ENCODE peak calls at places on chromosomes 6 and 20, in nine cellular contexts. One of them, this sample, is unnamed.
A peak's percentile ranks its signal among the peaks of the same experiment; 100 is the strongest.

GRCh38 chr6:14474816-14475215 is 357.2 kb downstream of the CD83 start:
- ATAC-seq in mucosa of descending colon: no peak
- ATAC-seq in GM12878: no peak
- ATAC-seq in body of pancreas: no peak
- ATAC-seq in naive thymus-derived CD8-positive, alpha-beta T cell: no peak
- ATAC-seq in activated T-cell treated with anti-CD3 and anti-CD28 coated beads, Interleukin-2, amount 50 U/mL, for 72 hours: peak; percentile 78
- ATAC-seq in lung: no peak
- ATAC-seq in stimulated activated effector memory CD8-positive, alpha-beta T cell treated with anti-CD3 and anti-CD28 coated beads, Interleukin-12 subunit alpha, Interleukin-12 subunit beta, amount 100 ng/mL, for 72 hours: peak; percentile 79
- ATAC-seq in upper lobe of left lung: no peak
- ATAC-seq in this sample: no peak

GRCh38 chr6:51854876-51855275 is 232.5 kb downstream of the PKHD1 start:
- ATAC-seq in mucosa of descending colon: no peak
- ATAC-seq in GM12878: no peak
- ATAC-seq in body of pancreas: no peak
- ATAC-seq in naive thymus-derived CD8-positive, alpha-beta T cell: no peak
- ATAC-seq in activated T-cell treated with anti-CD3 and anti-CD28 coated beads, Interleukin-2, amount 50 U/mL, for 72 hours: no peak
- ATAC-seq in lung: no peak
- ATAC-seq in stimulated activated effector memory CD8-positive, alpha-beta T cell treated with anti-CD3 and anti-CD28 coated beads, Interleukin-12 subunit alpha, Interleukin-12 subunit beta, amount 100 ng/mL, for 72 hours: no peak
- ATAC-seq in upper lobe of left lung: no peak
- ATAC-seq in this sample: no peak

GRCh38 chr20:50558483-50558925 is 48.3 kb downstream of the PTPN1 start:
- ATAC-seq in mucosa of descending colon: no peak
- ATAC-seq in GM12878: no peak
- ATAC-seq in body of pancreas: no peak
- ATAC-seq in naive thymus-derived CD8-positive, alpha-beta T cell: no peak
- ATAC-seq in activated T-cell treated with anti-CD3 and anti-CD28 coated beads, Interleukin-2, amount 50 U/mL, for 72 hours: no peak
- ATAC-seq in lung: no peak
- ATAC-seq in stimulated activated effector memory CD8-positive, alpha-beta T cell treated with anti-CD3 and anti-CD28 coated beads, Interleukin-12 subunit alpha, Interleukin-12 subunit beta, amount 100 ng/mL, for 72 hours: no peak
- ATAC-seq in upper lobe of left lung: no peak
- ATAC-seq in this sample: peak; percentile 65

GRCh38 chr20:58349586-58349985 is 39.4 kb upstream of the VAPB start:
- ATAC-seq in mucosa of descending colon: no peak
- ATAC-seq in GM12878: peak; percentile 38
- ATAC-seq in body of pancreas: no peak
- ATAC-seq in naive thymus-derived CD8-positive, alpha-beta T cell: no peak
- ATAC-seq in activated T-cell treated with anti-CD3 and anti-CD28 coated beads, Interleukin-2, amount 50 U/mL, for 72 hours: no peak
- ATAC-seq in lung: no peak
- ATAC-seq in stimulated activated effector memory CD8-positive, alpha-beta T cell treated with anti-CD3 and anti-CD28 coated beads, Interleukin-12 subunit alpha, Interleukin-12 subunit beta, amount 100 ng/mL, for 72 hours: no peak
- ATAC-seq in upper lobe of left lung: no peak
- ATAC-seq in this sample: peak; percentile 66

GRCh38 chr20:50481741-50482140 is 28.4 kb upstream of the PTPN1 start:
- ATAC-seq in mucosa of descending colon: no peak
- ATAC-seq in GM12878: no peak
- ATAC-seq in body of pancreas: no peak
- ATAC-seq in naive thymus-derived CD8-positive, alpha-beta T cell: no peak
- ATAC-seq in activated T-cell treated with anti-CD3 and anti-CD28 coated beads, Interleukin-2, amount 50 U/mL, for 72 hours: no peak
- ATAC-seq in lung: no peak
- ATAC-seq in stimulated activated effector memory CD8-positive, alpha-beta T cell treated with anti-CD3 and anti-CD28 coated beads, Interleukin-12 subunit alpha, Interleukin-12 subunit beta, amount 100 ng/mL, for 72 hours: no peak
- ATAC-seq in upper lobe of left lung: no peak
- ATAC-seq in this sample: no peak

GRCh38 chr6:14476793-14477531 is 359.4 kb downstream of the CD83 start:
- ATAC-seq in mucosa of descending colon: peak; percentile 87
- ATAC-seq in GM12878: no peak
- ATAC-seq in body of pancreas: peak; percentile 91
- ATAC-seq in naive thymus-derived CD8-positive, alpha-beta T cell: no peak
- ATAC-seq in activated T-cell treated with anti-CD3 and anti-CD28 coated beads, Interleukin-2, amount 50 U/mL, for 72 hours: no peak
- ATAC-seq in lung: peak; percentile 27
- ATAC-seq in stimulated activated effector memory CD8-positive, alpha-beta T cell treated with anti-CD3 and anti-CD28 coated beads, Interleukin-12 subunit alpha, Interleukin-12 subunit beta, amount 100 ng/mL, for 72 hours: no peak
- ATAC-seq in upper lobe of left lung: peak; percentile 79
- ATAC-seq in this sample: no peak

GRCh38 chr6:93323630-93324029 is 95.7 kb downstream of the EPHA7 start:
- ATAC-seq in mucosa of descending colon: no peak
- ATAC-seq in GM12878: no peak
- ATAC-seq in body of pancreas: no peak
- ATAC-seq in naive thymus-derived CD8-positive, alpha-beta T cell: no peak
- ATAC-seq in activated T-cell treated with anti-CD3 and anti-CD28 coated beads, Interleukin-2, amount 50 U/mL, for 72 hours: no peak
- ATAC-seq in lung: no peak
- ATAC-seq in stimulated activated effector memory CD8-positive, alpha-beta T cell treated with anti-CD3 and anti-CD28 coated beads, Interleukin-12 subunit alpha, Interleukin-12 subunit beta, amount 100 ng/mL, for 72 hours: no peak
- ATAC-seq in upper lobe of left lung: no peak
- ATAC-seq in this sample: no peak

GRCh38 chr6:27002447-27002846 is 245.1 kb upstream of the PRSS16 start:
- ATAC-seq in mucosa of descending colon: no peak
- ATAC-seq in GM12878: no peak
- ATAC-seq in body of pancreas: no peak
- ATAC-seq in naive thymus-derived CD8-positive, alpha-beta T cell: no peak
- ATAC-seq in activated T-cell treated with anti-CD3 and anti-CD28 coated beads, Interleukin-2, amount 50 U/mL, for 72 hours: no peak
- ATAC-seq in lung: no peak
- ATAC-seq in stimulated activated effector memory CD8-positive, alpha-beta T cell treated with anti-CD3 and anti-CD28 coated beads, Interleukin-12 subunit alpha, Interleukin-12 subunit beta, amount 100 ng/mL, for 72 hours: no peak
- ATAC-seq in upper lobe of left lung: no peak
- ATAC-seq in this sample: no peak

GRCh38 chr6:119215309-119215708 is 134.3 kb downstream of the MAN1A1 start:
- ATAC-seq in mucosa of descending colon: no peak
- ATAC-seq in GM12878: no peak
- ATAC-seq in body of pancreas: no peak
- ATAC-seq in naive thymus-derived CD8-positive, alpha-beta T cell: no peak
- ATAC-seq in activated T-cell treated with anti-CD3 and anti-CD28 coated beads, Interleukin-2, amount 50 U/mL, for 72 hours: no peak
- ATAC-seq in lung: no peak
- ATAC-seq in stimulated activated effector memory CD8-positive, alpha-beta T cell treated with anti-CD3 and anti-CD28 coated beads, Interleukin-12 subunit alpha, Interleukin-12 subunit beta, amount 100 ng/mL, for 72 hours: no peak
- ATAC-seq in upper lobe of left lung: no peak
- ATAC-seq in this sample: no peak

GRCh38 chr6:138865480-138866101 is 69.7 kb downstream of the ECT2L start:
- ATAC-seq in mucosa of descending colon: no peak
- ATAC-seq in GM12878: no peak
- ATAC-seq in body of pancreas: no peak
- ATAC-seq in naive thymus-derived CD8-positive, alpha-beta T cell: no peak
- ATAC-seq in activated T-cell treated with anti-CD3 and anti-CD28 coated beads, Interleukin-2, amount 50 U/mL, for 72 hours: peak; percentile 73
- ATAC-seq in lung: no peak
- ATAC-seq in stimulated activated effector memory CD8-positive, alpha-beta T cell treated with anti-CD3 and anti-CD28 coated beads, Interleukin-12 subunit alpha, Interleukin-12 subunit beta, amount 100 ng/mL, for 72 hours: no peak
- ATAC-seq in upper lobe of left lung: no peak
- ATAC-seq in this sample: no peak

GRCh38 chr20:36149469-36149868 is 5.1 kb upstream of the EPB41L1 start:
- ATAC-seq in mucosa of descending colon: no peak
- ATAC-seq in GM12878: no peak
- ATAC-seq in body of pancreas: no peak
- ATAC-seq in naive thymus-derived CD8-positive, alpha-beta T cell: no peak
- ATAC-seq in activated T-cell treated with anti-CD3 and anti-CD28 coated beads, Interleukin-2, amount 50 U/mL, for 72 hours: no peak
- ATAC-seq in lung: no peak
- ATAC-seq in stimulated activated effector memory CD8-positive, alpha-beta T cell treated with anti-CD3 and anti-CD28 coated beads, Interleukin-12 subunit alpha, Interleukin-12 subunit beta, amount 100 ng/mL, for 72 hours: no peak
- ATAC-seq in upper lobe of left lung: no peak
- ATAC-seq in this sample: no peak

GRCh38 chr20:41094656-41095055 is 42.7 kb upstream of the PLCG1 start:
- ATAC-seq in mucosa of descending colon: no peak
- ATAC-seq in GM12878: peak; percentile 18
- ATAC-seq in body of pancreas: no peak
- ATAC-seq in naive thymus-derived CD8-positive, alpha-beta T cell: no peak
- ATAC-seq in activated T-cell treated with anti-CD3 and anti-CD28 coated beads, Interleukin-2, amount 50 U/mL, for 72 hours: peak; percentile 86
- ATAC-seq in lung: no peak
- ATAC-seq in stimulated activated effector memory CD8-positive, alpha-beta T cell treated with anti-CD3 and anti-CD28 coated beads, Interleukin-12 subunit alpha, Interleukin-12 subunit beta, amount 100 ng/mL, for 72 hours: peak; percentile 63
- ATAC-seq in upper lobe of left lung: no peak
- ATAC-seq in this sample: no peak

GRCh38 chr6:167044696-167045095 is 45.5 kb downstream of the CEP43 start:
- ATAC-seq in mucosa of descending colon: no peak
- ATAC-seq in GM12878: no peak
- ATAC-seq in body of pancreas: no peak
- ATAC-seq in naive thymus-derived CD8-positive, alpha-beta T cell: no peak
- ATAC-seq in activated T-cell treated with anti-CD3 and anti-CD28 coated beads, Interleukin-2, amount 50 U/mL, for 72 hours: no peak
- ATAC-seq in lung: no peak
- ATAC-seq in stimulated activated effector memory CD8-positive, alpha-beta T cell treated with anti-CD3 and anti-CD28 coated beads, Interleukin-12 subunit alpha, Interleukin-12 subunit beta, amount 100 ng/mL, for 72 hours: peak; percentile 51
- ATAC-seq in upper lobe of left lung: no peak
- ATAC-seq in this sample: no peak

GRCh38 chr6:27893836-27894807 is 18.1 kb downstream of the OR2B2 start:
- ATAC-seq in mucosa of descending colon: peak; percentile 59
- ATAC-seq in GM12878: peak; percentile 16
- ATAC-seq in body of pancreas: peak; percentile 62
- ATAC-seq in naive thymus-derived CD8-positive, alpha-beta T cell: no peak
- ATAC-seq in activated T-cell treated with anti-CD3 and anti-CD28 coated beads, Interleukin-2, amount 50 U/mL, for 72 hours: no peak
- ATAC-seq in lung: peak; percentile 41
- ATAC-seq in stimulated activated effector memory CD8-positive, alpha-beta T cell treated with anti-CD3 and anti-CD28 coated beads, Interleukin-12 subunit alpha, Interleukin-12 subunit beta, amount 100 ng/mL, for 72 hours: peak; percentile 24
- ATAC-seq in upper lobe of left lung: peak; percentile 85
- ATAC-seq in this sample: peak; percentile 61

GRCh38 chr20:10739575-10739974 is 65.8 kb upstream of the JAG1 start:
- ATAC-seq in mucosa of descending colon: peak; percentile 93
- ATAC-seq in GM12878: peak; percentile 65
- ATAC-seq in body of pancreas: peak; percentile 75
- ATAC-seq in naive thymus-derived CD8-positive, alpha-beta T cell: no peak
- ATAC-seq in activated T-cell treated with anti-CD3 and anti-CD28 coated beads, Interleukin-2, amount 50 U/mL, for 72 hours: no peak
- ATAC-seq in lung: no peak
- ATAC-seq in stimulated activated effector memory CD8-positive, alpha-beta T cell treated with anti-CD3 and anti-CD28 coated beads, Interleukin-12 subunit alpha, Interleukin-12 subunit beta, amount 100 ng/mL, for 72 hours: no peak
- ATAC-seq in upper lobe of left lung: no peak
- ATAC-seq in this sample: peak; percentile 89

GRCh38 chr6:1129141-1129540 is 182.8 kb upstream of the FOXQ1 start:
- ATAC-seq in mucosa of descending colon: no peak
- ATAC-seq in GM12878: no peak
- ATAC-seq in body of pancreas: no peak
- ATAC-seq in naive thymus-derived CD8-positive, alpha-beta T cell: no peak
- ATAC-seq in activated T-cell treated with anti-CD3 and anti-CD28 coated beads, Interleukin-2, amount 50 U/mL, for 72 hours: no peak
- ATAC-seq in lung: no peak
- ATAC-seq in stimulated activated effector memory CD8-positive, alpha-beta T cell treated with anti-CD3 and anti-CD28 coated beads, Interleukin-12 subunit alpha, Interleukin-12 subunit beta, amount 100 ng/mL, for 72 hours: no peak
- ATAC-seq in upper lobe of left lung: no peak
- ATAC-seq in this sample: no peak

GRCh38 chr20:25039697-25040437 is 18.1 kb downstream of the ACSS1 start:
- ATAC-seq in mucosa of descending colon: peak; percentile 74
- ATAC-seq in GM12878: no peak
- ATAC-seq in body of pancreas: peak; percentile 91
- ATAC-seq in naive thymus-derived CD8-positive, alpha-beta T cell: no peak
- ATAC-seq in activated T-cell treated with anti-CD3 and anti-CD28 coated beads, Interleukin-2, amount 50 U/mL, for 72 hours: no peak
- ATAC-seq in lung: peak; percentile 56
- ATAC-seq in stimulated activated effector memory CD8-positive, alpha-beta T cell treated with anti-CD3 and anti-CD28 coated beads, Interleukin-12 subunit alpha, Interleukin-12 subunit beta, amount 100 ng/mL, for 72 hours: no peak
- ATAC-seq in upper lobe of left lung: peak; percentile 79
- ATAC-seq in this sample: peak; percentile 35

GRCh38 chr6:166007349-166008263 is 160.0 kb downstream of the TBXT start:
- ATAC-seq in mucosa of descending colon: no peak
- ATAC-seq in GM12878: no peak
- ATAC-seq in body of pancreas: no peak
- ATAC-seq in naive thymus-derived CD8-positive, alpha-beta T cell: no peak
- ATAC-seq in activated T-cell treated with anti-CD3 and anti-CD28 coated beads, Interleukin-2, amount 50 U/mL, for 72 hours: no peak
- ATAC-seq in lung: no peak
- ATAC-seq in stimulated activated effector memory CD8-positive, alpha-beta T cell treated with anti-CD3 and anti-CD28 coated beads, Interleukin-12 subunit alpha, Interleukin-12 subunit beta, amount 100 ng/mL, for 72 hours: no peak
- ATAC-seq in upper lobe of left lung: no peak
- ATAC-seq in this sample: no peak